ENCODE peak calls at places on chromosomes 4 and X, in six cellular contexts. A is NCI-H1417; J is ACHN; L is activated naive CD4-positive, alpha-beta T cell; Z is stromal cell of bone marrow; U is hypothalamus. P is an unnamed sample.

GRCh38 chrX:54824722-54825121 is 17.2 kb downstream of the MAGED2 start:
- DNase-seq in L (no peak), U (no peak), J (no peak), A (no peak), Z (no peak), P (no peak)

GRCh38 chrX:9310596-9310995 is 154.3 kb upstream of the TBL1X start:
- DNase-seq in Z (no peak), U (no peak), L (no peak), A (no peak), J (no peak), P (no peak)

GRCh38 chrX:118665204-118665603 is 62.2 kb upstream of the IL13RA1 start:
- DNase-seq in A (no peak), J (no peak), U (no peak), L (no peak), Z (no peak), P (no peak)

GRCh38 chr4:109434007-109434792 is 585 bp downstream of the SEC24B start:
- DNase-seq in U (no peak), J (peak; percentile 19), A (peak; percentile 55), L (no peak), Z (peak; percentile 4), P (no peak)

GRCh38 chr4:28211714-28212470 is 1351.3 kb downstream of the STIM2 start:
- DNase-seq in J (no peak), L (no peak), Z (no peak), A (no peak), U (no peak), P (no peak)

GRCh38 chrX:24264383-24264782 is 49.5 kb downstream of the SUPT20HL2 start:
- DNase-seq in Z (no peak), L (no peak), U (no peak), J (no peak), A (no peak), P (no peak)

GRCh38 chrX:137574102-137574783 is 8.3 kb downstream of the ZIC3 start:
- DNase-seq in J (no peak), A (no peak), L (no peak), U (no peak), Z (no peak), P (no peak)

GRCh38 chr4:29805245-29805644 is 914.9 kb upstream of the PCDH7 start:
- DNase-seq in A (peak; percentile 2), U (no peak), J (peak; percentile 7), Z (no peak), L (no peak), P (no peak)

GRCh38 chrX:23331701-23332100 is 2.9 kb upstream of the PTCHD1 start:
- DNase-seq in L (no peak), U (no peak), Z (no peak), J (no peak), A (no peak), P (no peak)

GRCh38 chr4:140136509-140136908 is 17.5 kb downstream of the MAML3 start:
- DNase-seq in U (no peak), Z (no peak), A (no peak), J (no peak), L (no peak), P (no peak)

GRCh38 chrX:107845625-107846024 is 20.0 kb downstream of the MID2 start:
- DNase-seq in L (no peak), A (no peak), J (no peak), U (no peak), Z (no peak), P (no peak)

GRCh38 chr4:62225972-62226371 is 1025.8 kb downstream of the ADGRL3 start:
- DNase-seq in U (no peak), J (no peak), A (no peak), Z (no peak), L (no peak), P (no peak)

GRCh38 chr4:38889143-38889542 is 21.5 kb downstream of the FAM114A1 start:
- DNase-seq in Z (peak; percentile 83), L (no peak), U (no peak), J (peak; percentile 33), A (no peak), P (no peak)

GRCh38 chrX:107324493-107325310 is 118.3 kb downstream of the DNAAF6 start:
- DNase-seq in Z (no peak), A (no peak), L (no peak), U (no peak), J (peak; percentile 42), P (peak; percentile 78)

GRCh38 chr4:40829586-40829985 is 79.8 kb downstream of the NSUN7 start:
- DNase-seq in J (no peak), U (no peak), A (no peak), L (no peak), Z (no peak), P (no peak)

GRCh38 chrX:87727615-87728014 is 210.0 kb downstream of the KLHL4 start:
- DNase-seq in A (no peak), L (no peak), U (no peak), J (no peak), Z (no peak), P (no peak)

GRCh38 chr4:5051692-5052423 is 578 bp downstream of the STK32B start:
- DNase-seq in L (no peak), Z (no peak), A (peak; percentile 75), J (peak; percentile 55), U (no peak), P (no peak)

GRCh38 chrX:141904262-141904661 is 568 bp downstream of the MAGEC1 start:
- DNase-seq in U (no peak), Z (no peak), A (no peak), L (no peak), J (no peak), P (no peak)

GRCh38 chr4:110815950-110816349 is 193.1 kb upstream of the PITX2 start:
- DNase-seq in J (no peak), A (no peak), L (no peak), Z (no peak), U (no peak), P (no peak)

GRCh38 chr4:60403986-60404385 is 796.1 kb upstream of the ADGRL3 start:
- DNase-seq in A (no peak), Z (no peak), U (no peak), J (no peak), L (no peak), P (no peak)

GRCh38 chr4:69731826-69732225 is 28.6 kb downstream of the SULT1B1 start:
- DNase-seq in L (no peak), U (no peak), Z (no peak), J (no peak), A (no peak), P (no peak)

GRCh38 chr4:82918091-82918490 is 17.6 kb downstream of the THAP9 start:
- DNase-seq in Z (no peak), L (no peak), U (no peak), J (no peak), A (no peak), P (no peak)

GRCh38 chr4:86367577-86367976 is 7.7 kb upstream of the MAPK10 start:
- DNase-seq in Z (peak; percentile 55), L (no peak), U (no peak), J (no peak), A (no peak), P (no peak)

GRCh38 chr4:72286185-72286584 is 254.4 kb downstream of the NPFFR2 start:
- DNase-seq in J (peak; percentile 33), U (no peak), A (no peak), L (no peak), Z (no peak), P (no peak)

GRCh38 chr4:4606321-4606720 is 64.5 kb upstream of the STX18 start:
- DNase-seq in J (peak; percentile 26), A (no peak), L (no peak), U (no peak), Z (no peak), P (no peak)

GRCh38 chr4:58833126-58833525 is 1722.9 kb upstream of the IGFBP7 start:
- DNase-seq in Z (no peak), L (no peak), U (no peak), A (no peak), J (no peak), P (no peak)

GRCh38 chr4:988726-989721 is 2.2 kb downstream of the IDUA start:
- DNase-seq in U (no peak), A (no peak), Z (no peak), L (no peak), J (no peak), P (no peak)

GRCh38 chr4:109005523-109005922 is 242.7 kb upstream of the ETNPPL start:
- DNase-seq in J (no peak), L (no peak), A (no peak), U (no peak), Z (peak; percentile 17), P (no peak)

GRCh38 chr4:27357283-27357682 is 496.6 kb downstream of the STIM2 start:
- DNase-seq in U (no peak), J (peak; percentile 8), A (peak; percentile 21), L (no peak), Z (peak; percentile 9), P (no peak)

GRCh38 chr4:63937961-63938360 is 471.3 kb downstream of the TECRL start:
- DNase-seq in J (no peak), Z (no peak), U (no peak), A (no peak), L (no peak), P (no peak)

GRCh38 chr4:169996379-169997245 is 29.6 kb downstream of the MFAP3L start:
- DNase-seq in L (no peak), U (no peak), Z (no peak), J (no peak), A (no peak), P (no peak)

GRCh38 chrX:154505726-154506125 is 10.3 kb downstream of the FAM3A start:
- DNase-seq in Z (no peak), L (no peak), J (no peak), U (no peak), A (no peak), P (no peak)

GRCh38 chr4:150867148-150867547 is 147.9 kb downstream of the LRBA start:
- DNase-seq in A (peak; percentile 64), U (no peak), L (no peak), J (peak; percentile 85), Z (peak; percentile 63), P (no peak)

GRCh38 chr4:137905930-137906329 is 336.2 kb downstream of the SLC7A11 start:
- DNase-seq in A (no peak), L (no peak), Z (no peak), J (no peak), U (no peak), P (no peak)

GRCh38 chr4:41232406-41232805 is 18.1 kb upstream of the APBB2 start:
- DNase-seq in L (no peak), U (no peak), Z (no peak), J (no peak), A (no peak), P (no peak)

P was measured in spleen.